ENCODE peak calls at places on chromosomes 6 and 20, in seven cellular contexts. P is HCT116, D is H1, M is SK-N-SH, J is K562, O is GM12878, L is HepG2. C is an unnamed sample.

GRCh38 chr6:109527989-109528388 is 45.0 kb upstream of the ZBTB24 start:
- DNase-seq in P (peak), L (peak), D (no peak), M (no peak), J (peak), O (no peak), C (no peak)

GRCh38 chr20:40497781-40498691 is 191.0 kb downstream of the MAFB start:
- DNase-seq in D (no peak), M (no peak), O (peak), P (no peak), L (no peak), J (peak), C (no peak)

GRCh38 chr6:55853008-55854001 is 22.1 kb downstream of the BMP5 start:
- DNase-seq in L (no peak), D (no peak), J (no peak), O (no peak), P (no peak), M (no peak), C (no peak)

GRCh38 chr6:44627091-44627878 is 239.8 kb downstream of the CDC5L start:
- DNase-seq in L (no peak), P (no peak), J (no peak), D (peak), O (no peak), M (no peak), C (no peak)

GRCh38 chr6:117600008-117600743 is 2.1 kb downstream of the GOPC start:
- DNase-seq in P (no peak), J (peak), M (no peak), O (no peak), D (no peak), L (no peak), C (no peak)

GRCh38 chr6:136980070-136980469 is 58.0 kb downstream of the SLC35D3 start:
- DNase-seq in O (no peak), D (no peak), L (no peak), P (no peak), M (peak), J (no peak), C (no peak)

GRCh38 chr20:61701401-61701800 is 364.3 kb downstream of the TAF4 start:
- DNase-seq in D (no peak), M (no peak), J (no peak), P (no peak), O (no peak), L (no peak), C (no peak)

GRCh38 chr6:169751242-169752073 is at the start of the genes DYNLT2 and ERMARD:
- DNase-seq in D (peak), J (peak), M (peak), L (peak), P (peak), O (peak), C (peak)

GRCh38 chr6:9140861-9141534 is 705.7 kb upstream of the SLC35B3 start:
- DNase-seq in P (no peak), L (no peak), D (no peak), O (no peak), J (no peak), M (no peak), C (peak)

GRCh38 chr20:54267510-54268003 is 59.7 kb downstream of the PFDN4 start:
- DNase-seq in J (no peak), L (peak), D (no peak), O (no peak), P (peak), M (no peak), C (no peak)

GRCh38 chr6:98657764-98658163 is 176.6 kb upstream of the POU3F2 start:
- DNase-seq in M (no peak), J (peak), D (no peak), P (no peak), O (no peak), L (peak), C (no peak)

GRCh38 chr20:6122873-6123649 is at the start of gene FERMT1:
- DNase-seq in M (peak), D (peak), P (peak), L (peak), J (no peak), O (no peak), C (no peak)

GRCh38 chr6:45538636-45539035 is 160.9 kb upstream of the SUPT3H start:
- DNase-seq in M (no peak), L (no peak), P (no peak), O (no peak), J (no peak), D (no peak), C (no peak)

GRCh38 chr6:27786048-27786447 is 126.1 kb downstream of the OR2B2 start:
- DNase-seq in O (no peak), J (no peak), M (no peak), L (no peak), D (no peak), P (no peak), C (no peak)

GRCh38 chr6:34284563-34285545 is 36.0 kb upstream of the SMIM29 start:
- DNase-seq in O (no peak), D (no peak), J (peak), L (no peak), M (no peak), P (no peak), C (no peak)

GRCh38 chr6:42984924-42985475 is 630 bp downstream of the PPP2R5D start:
- DNase-seq in P (no peak), J (peak), M (no peak), O (no peak), D (peak), L (no peak), C (no peak)

GRCh38 chr20:44219791-44220190 is 9.2 kb upstream of the OSER1 start:
- DNase-seq in J (no peak), P (no peak), M (no peak), D (no peak), L (no peak), O (no peak), C (no peak)

GRCh38 chr20:50472693-50473610 is 37.2 kb upstream of the PTPN1 start:
- DNase-seq in D (no peak), L (no peak), J (no peak), M (no peak), O (no peak), P (no peak), C (no peak)

GRCh38 chr6:23027281-23027680 is 457.9 kb downstream of the HDGFL1 start:
- DNase-seq in P (no peak), L (no peak), O (no peak), M (no peak), J (no peak), D (no peak), C (no peak)

GRCh38 chr6:17984822-17985660 is 2.4 kb downstream of the KIF13A start:
- DNase-seq in M (no peak), L (no peak), J (no peak), O (no peak), P (no peak), D (peak), C (no peak)

GRCh38 chr6:33716890-33717632 is 5.6 kb upstream of the UQCC2 start:
- DNase-seq in D (no peak), O (no peak), L (peak), P (peak), J (no peak), M (no peak), C (no peak)

GRCh38 chr20:49570828-49571552 is 3.1 kb upstream of the PTGIS start:
- DNase-seq in L (no peak), D (no peak), M (no peak), P (no peak), J (no peak), O (no peak), C (no peak)

GRCh38 chr6:113047148-113047547 is 700.0 kb downstream of the RFPL4B start:
- DNase-seq in L (no peak), O (no peak), D (no peak), M (no peak), J (no peak), P (no peak), C (no peak)

GRCh38 chr20:25273541-25274358 is 25.9 kb downstream of the PYGB start:
- DNase-seq in M (no peak), J (no peak), O (no peak), P (no peak), L (no peak), D (peak), C (no peak)

GRCh38 chr20:669573-669972 is 6.0 kb downstream of the SCRT2 start:
- DNase-seq in L (no peak), M (no peak), D (no peak), P (no peak), O (no peak), J (no peak), C (no peak)

GRCh38 chr6:46749731-46750130 is 3.0 kb downstream of the ANKRD66 start:
- DNase-seq in M (no peak), P (no peak), L (no peak), D (no peak), J (no peak), O (no peak), C (no peak)

GRCh38 chr6:165469483-165469882 is 160.1 kb upstream of the C6orf118 start:
- DNase-seq in J (no peak), P (no peak), D (no peak), L (no peak), O (no peak), M (no peak), C (no peak)

GRCh38 chr6:33827546-33828451 is 24.0 kb upstream of the MLN start:
- DNase-seq in M (peak), J (no peak), O (no peak), D (no peak), L (no peak), P (no peak), C (no peak)

GRCh38 chr20:6632187-6632586 is 135.3 kb upstream of the BMP2 start:
- DNase-seq in P (no peak), J (no peak), M (peak), D (no peak), L (peak), O (no peak), C (no peak)

GRCh38 chr6:119533603-119534279 is 184.2 kb upstream of the MAN1A1 start:
- DNase-seq in J (no peak), O (peak), P (peak), D (no peak), L (no peak), M (no peak), C (no peak)

GRCh38 chr6:39706819-39707218 is 18.4 kb downstream of the KIF6 start:
- DNase-seq in M (no peak), O (no peak), P (no peak), D (no peak), J (no peak), L (no peak), C (no peak)

GRCh38 chr6:159602370-159603185 is 90.5 kb downstream of the SOD2 start:
- DNase-seq in M (no peak), D (no peak), L (no peak), J (no peak), O (no peak), P (no peak), C (no peak)

GRCh38 chr6:135506270-135506997 is 8.9 kb upstream of the AHI1 start:
- DNase-seq in M (peak), L (peak), J (peak), O (no peak), D (no peak), P (no peak), C (no peak)

GRCh38 chr6:41373919-41374617 is 38.7 kb downstream of the NCR2 start:
- DNase-seq in L (no peak), J (no peak), P (no peak), D (peak), O (no peak), M (peak), C (no peak)

GRCh38 chr20:63532449-63532971 is 4.7 kb downstream of the PTK6 start:
- DNase-seq in D (no peak), P (no peak), J (no peak), O (no peak), M (peak), L (no peak), C (no peak)

GRCh38 chr6:45535933-45536332 is 158.2 kb upstream of the SUPT3H start:
- DNase-seq in D (no peak), L (no peak), P (no peak), J (no peak), M (no peak), O (no peak), C (no peak)

DNA sequence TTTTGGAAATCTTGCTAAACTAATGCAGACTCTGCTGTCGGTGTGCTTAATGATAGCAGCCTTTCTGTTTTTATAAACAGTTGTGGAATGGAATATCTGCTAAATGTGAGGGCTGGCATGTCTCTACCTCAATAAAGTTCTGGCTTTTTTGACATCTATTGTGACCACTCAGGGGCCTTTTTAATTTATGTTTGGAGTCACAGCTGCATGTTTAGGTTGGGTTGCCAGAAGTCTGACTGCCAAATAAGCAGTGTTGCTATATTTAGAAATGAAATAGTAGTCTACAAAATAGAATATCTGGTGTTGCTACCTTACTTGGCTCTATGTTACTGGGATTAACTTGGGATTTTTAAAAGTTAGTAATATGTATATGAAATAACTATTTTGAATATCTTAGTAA is 125.1 kb upstream of the LOC128125822 start:
- DNase-seq in O (no peak), L (no peak), M (no peak), J (no peak), P (no peak), D (no peak), C (no peak)
- TF ChIP-seq POLR2AphosphoS5 in O (no peak), L (no peak), M (no peak), J (no peak), P (no peak), D (no peak), C (no peak)

DNA sequence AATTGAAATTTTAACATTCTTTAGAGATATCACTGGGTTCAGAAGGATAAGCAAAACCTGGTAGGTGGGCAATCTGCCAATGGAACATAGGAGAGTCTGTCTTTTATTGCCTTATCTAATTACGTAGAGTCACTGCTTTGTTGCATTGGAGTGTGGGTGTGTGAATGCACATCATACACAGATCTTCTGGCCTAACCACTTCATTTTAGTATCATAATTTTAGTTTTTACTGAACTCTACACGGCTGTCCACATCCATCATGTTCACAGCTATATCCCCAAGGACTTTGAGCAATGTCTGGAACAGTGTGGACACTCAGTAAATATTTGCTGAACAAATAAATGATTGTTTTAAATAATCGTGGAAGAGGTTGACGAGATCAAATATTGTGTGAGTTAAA is 104.6 kb upstream of the AKIRIN2 start:
- DNase-seq in P (no peak), M (peak), J (no peak), O (no peak), D (no peak), L (peak), C (no peak)
- TF ChIP-seq SIN3A in P (no peak), M (no peak), J (no peak), O (no peak), D (no peak), L (no peak), C (no peak)

GRCh38 chr6:15322781-15323536 is 77.1 kb downstream of the JARID2 start:
- DNase-seq in O (no peak), P (peak), L (no peak), D (peak), J (no peak), M (no peak), C (no peak)
- TF ChIP-seq POLR2AphosphoS5 in O (no peak), P (no peak), L (no peak), D (peak), J (no peak), M (no peak), C (no peak)

GRCh38 chr20:38202153-38202981 is 37.3 kb upstream of the TGM2 start:
- DNase-seq in L (no peak), J (peak), P (no peak), O (no peak), M (no peak), D (no peak), C (no peak)

GRCh38 chr20:38199506-38200390 is 34.7 kb upstream of the TGM2 start:
- DNase-seq in D (no peak), O (no peak), J (no peak), M (no peak), P (no peak), L (no peak), C (no peak)

GRCh38 chr20:38200646-38201045 is 35.6 kb upstream of the TGM2 start:
- DNase-seq in M (no peak), J (no peak), D (no peak), L (no peak), P (no peak), O (no peak), C (no peak)

GRCh38 chr20:38202982-38203293 is 37.9 kb upstream of the TGM2 start:
- DNase-seq in P (no peak), M (no peak), O (no peak), L (no peak), D (no peak), J (no peak), C (no peak)

DNA sequence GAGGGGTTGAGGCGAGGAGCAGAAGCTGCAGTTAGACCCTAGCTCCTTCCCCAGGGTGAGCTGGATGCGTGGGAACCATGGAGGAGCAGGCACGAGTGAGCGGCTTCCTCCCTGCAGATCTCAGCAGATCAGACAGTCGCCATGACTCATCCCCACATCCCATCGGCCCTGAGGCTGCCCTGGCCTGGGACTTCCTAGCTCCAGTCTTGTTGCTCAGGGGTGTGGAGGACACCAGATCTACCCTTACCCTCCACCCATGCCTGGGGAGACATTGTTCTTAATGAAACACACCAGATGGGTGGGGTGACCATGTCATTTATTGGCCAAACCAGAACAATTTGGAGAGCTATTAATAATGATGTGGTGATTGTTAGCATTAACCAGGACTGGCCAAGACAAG is 36.3 kb upstream of the TGM2 start:
- DNase-seq in P (no peak), L (no peak), D (no peak), M (no peak), O (no peak), J (no peak), C (no peak)
- TF ChIP-seq SIN3A in P (no peak), L (no peak), D (no peak), M (no peak), O (no peak), J (no peak), C (no peak)

DNA sequence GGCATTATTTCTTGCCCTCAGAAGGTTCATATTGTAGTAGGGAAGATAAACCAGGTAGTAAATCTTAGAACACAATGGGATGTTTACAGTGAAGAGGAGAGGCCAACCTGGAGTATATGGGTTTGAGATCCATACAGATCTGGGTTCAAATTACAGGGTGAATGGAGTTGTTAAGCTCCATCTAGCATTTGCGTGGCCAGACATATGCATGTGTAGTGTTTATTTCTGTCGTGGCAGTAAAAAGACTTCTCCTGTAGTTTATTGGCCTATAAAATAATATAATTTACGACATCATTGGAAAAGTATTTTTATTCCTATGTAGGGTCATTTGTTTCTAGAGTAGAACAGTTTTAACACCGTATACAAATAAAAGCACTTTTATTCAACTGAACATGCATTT is 25.2 kb upstream of the TULP4 start:
- DNase-seq in P (no peak), M (no peak), D (no peak), J (no peak), L (no peak), O (no peak), C (no peak)
- TF ChIP-seq POLR2AphosphoS5 in P (no peak), M (no peak), D (no peak), J (no peak), L (no peak), O (no peak), C (no peak)

DNA sequence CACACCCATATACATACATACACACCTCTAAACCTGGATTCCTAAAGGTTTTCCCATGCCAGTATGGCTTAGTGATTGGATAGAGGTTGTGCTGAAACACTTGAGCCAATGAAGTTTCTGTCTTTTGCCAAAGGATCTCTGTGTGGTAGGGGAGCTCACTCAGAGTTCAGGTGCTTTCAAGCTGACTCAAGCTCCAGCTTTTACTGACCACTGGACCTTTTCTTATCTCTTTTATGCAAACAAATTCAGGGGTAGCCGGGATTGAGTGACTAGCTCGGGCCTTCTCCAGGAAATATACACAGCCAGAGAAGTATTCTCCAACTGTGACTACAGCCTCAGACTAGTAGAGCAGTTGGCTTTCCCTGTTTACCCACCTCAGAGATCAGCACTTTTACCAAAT is 21.5 kb upstream of the DSE start:
- DNase-seq in L (no peak), D (no peak), J (no peak), O (no peak), P (no peak), M (no peak), C (no peak)
- TF ChIP-seq SIN3A in L (no peak), D (no peak), J (no peak), O (no peak), P (no peak), M (no peak), C (no peak)

GRCh38 chr20:58852559-58853271 is at the start of gene GNAS:
- DNase-seq in M (peak), J (peak), L (peak), P (no peak), D (peak), O (no peak), C (no peak)

GRCh38 chr20:58853466-58853865 is 950 bp downstream of the GNAS start:
- DNase-seq in L (no peak), J (no peak), D (no peak), O (no peak), P (no peak), M (no peak), C (no peak)

GRCh38 chr20:58851969-58852458 is 502 bp upstream of the GNAS start:
- DNase-seq in P (no peak), O (no peak), D (no peak), M (no peak), L (no peak), J (no peak), C (no peak)

GRCh38 chr20:58850693-58851174 is at the start of gene GNAS-AS1:
- DNase-seq in D (peak), P (no peak), M (peak), O (peak), J (peak), L (no peak), C (no peak)

GRCh38 chr20:58851221-58851968 is 693 bp upstream of the GNAS-AS1 start:
- DNase-seq in M (peak), P (no peak), L (no peak), O (no peak), D (peak), J (no peak), C (no peak)
- TF ChIP-seq POLR2AphosphoS5 in M (no peak), P (no peak), L (no peak), O (no peak), D (no peak), J (no peak), C (no peak)

DNA sequence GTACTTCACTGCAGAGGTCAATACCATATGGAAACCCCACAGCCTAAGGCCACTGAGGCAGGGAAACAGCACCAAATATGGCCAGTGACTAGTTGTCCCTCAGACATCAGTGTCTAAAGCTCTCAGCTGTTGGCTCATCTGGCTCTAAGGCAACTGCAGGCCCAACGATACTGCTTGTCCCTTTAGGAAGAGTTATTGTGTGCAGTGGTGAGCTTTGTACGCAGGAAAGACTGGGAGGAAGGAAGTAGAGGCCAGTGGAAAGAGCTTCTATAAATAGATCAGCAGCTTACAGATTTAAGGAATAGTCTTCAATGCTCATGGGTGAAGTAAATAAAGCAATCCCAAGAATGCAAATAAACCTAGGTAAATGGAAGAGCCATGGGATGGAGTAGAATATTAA is 29.3 kb downstream of the DNAAF9 start:
- DNase-seq in J (no peak), P (no peak), D (no peak), O (no peak), M (no peak), L (no peak), C (no peak)
- TF ChIP-seq SIN3A in J (no peak), P (no peak), D (no peak), O (no peak), M (no peak), L (no peak), C (no peak)

C was measured in Panc1.